ENCODE peak calls at places on chromosomes 16 and 17, in seven cellular contexts. P is SK-N-DZ; Y is NCI-H69; C is SW 1271; W is ELR; J is hypothalamus; T is CD8-positive, alpha-beta memory T cell. N is an unnamed sample.

GRCh38 chr16:1920727-1921155 is 2.5 kb upstream of the HS3ST6 start:
- DNase-seq in P (peak), C (peak), J (no peak), W (peak), T (no peak), Y (peak), N (no peak)

GRCh38 chr17:68351395-68351794 is 60.1 kb downstream of the ARSG start:
- DNase-seq in J (no peak), P (peak), Y (peak), T (no peak), C (no peak), W (peak), N (no peak)

GRCh38 chr16:2821483-2822157 is 4.6 kb downstream of the PRSS21 start:
- DNase-seq in W (peak), P (no peak), J (no peak), T (no peak), Y (no peak), C (no peak), N (no peak)

GRCh38 chr16:3580271-3580670 is 3.1 kb upstream of the NLRC3 start:
- DNase-seq in T (no peak), Y (no peak), P (no peak), J (no peak), W (no peak), C (no peak), N (no peak)

GRCh38 chr17:50063516-50064252 is 7.8 kb downstream of the ITGA3 start:
- DNase-seq in P (no peak), Y (no peak), C (peak), T (no peak), J (no peak), W (peak), N (no peak)

GRCh38 chr17:37844158-37844976 is 79.8 kb upstream of the TBC1D3K start:
- DNase-seq in P (no peak), W (peak), Y (peak), T (peak), C (no peak), J (no peak), N (peak)

GRCh38 chr17:31248986-31249385 is 48.1 kb downstream of the OMG start:
- DNase-seq in J (no peak), T (no peak), P (no peak), Y (no peak), C (peak), W (peak), N (no peak)

GRCh38 chr16:63612462-63613227 is 1509.2 kb downstream of the CDH11 start:
- DNase-seq in P (no peak), T (no peak), W (no peak), Y (no peak), C (no peak), J (no peak), N (no peak)

GRCh38 chr16:87702325-87702811 is 63.4 kb downstream of the KLHDC4 start:
- DNase-seq in W (peak), J (no peak), Y (no peak), T (no peak), P (no peak), C (no peak), N (peak)

GRCh38 chr17:3754458-3755334 is 31.0 kb downstream of the HASPIN start:
- DNase-seq in P (no peak), T (peak), Y (peak), C (no peak), W (no peak), J (no peak), N (peak)

GRCh38 chr17:8120520-8121443 is 2.5 kb upstream of the ALOXE3 start:
- DNase-seq in P (peak), Y (peak), C (peak), J (no peak), W (peak), T (peak), N (no peak)

GRCh38 chr17:82000803-82001649 is 21.7 kb downstream of the CENPX start:
- DNase-seq in J (no peak), W (no peak), Y (no peak), C (no peak), P (no peak), T (no peak), N (no peak)

GRCh38 chr17:81097134-81097942 is 62.4 kb downstream of the BAIAP2 start:
- DNase-seq in J (peak), Y (no peak), C (peak), T (peak), W (peak), P (peak), N (no peak)